ENCODE peak calls at places on chromosome 2, in nine cellular contexts. One of them, this sample, is unnamed.

GRCh38 chr2:236755278-236755840 is 185.7 kb downstream of the ACKR3 start:
- DNase-seq in ELF-1: no peak
- DNase-seq in RCC 7860: no peak
- DNase-seq in PC-3: no peak
- DNase-seq in kidney glomerular epithelial cell: no peak
- DNase-seq in AG09319: no peak
- DNase-seq in left lung: no peak
- DNase-seq in T follicular helper cell: no peak
- DNase-seq in glutamatergic neuron: no peak
- DNase-seq in this sample: no peak

GRCh38 chr2:67032091-67032490 is 365.0 kb upstream of the ETAA1 start:
- DNase-seq in ELF-1: no peak
- DNase-seq in RCC 7860: no peak
- DNase-seq in PC-3: no peak
- DNase-seq in kidney glomerular epithelial cell: no peak
- DNase-seq in AG09319: no peak
- DNase-seq in left lung: no peak
- DNase-seq in T follicular helper cell: no peak
- DNase-seq in glutamatergic neuron: no peak
- DNase-seq in this sample: no peak

GRCh38 chr2:139099721-139100120 is 319.5 kb upstream of the NXPH2 start:
- DNase-seq in ELF-1: no peak
- DNase-seq in RCC 7860: no peak
- DNase-seq in PC-3: no peak
- DNase-seq in kidney glomerular epithelial cell: peak
- DNase-seq in AG09319: no peak
- DNase-seq in left lung: no peak
- DNase-seq in T follicular helper cell: no peak
- DNase-seq in glutamatergic neuron: no peak
- DNase-seq in this sample: no peak

GRCh38 chr2:118056165-118056534 is 32.1 kb upstream of the INSIG2 start:
- DNase-seq in ELF-1: no peak
- DNase-seq in RCC 7860: no peak
- DNase-seq in PC-3: no peak
- DNase-seq in kidney glomerular epithelial cell: no peak
- DNase-seq in AG09319: no peak
- DNase-seq in left lung: no peak
- DNase-seq in T follicular helper cell: no peak
- DNase-seq in glutamatergic neuron: no peak
- DNase-seq in this sample: no peak

GRCh38 chr2:26401739-26402541 is at the start of gene DRC1:
- DNase-seq in ELF-1: peak
- DNase-seq in RCC 7860: no peak
- DNase-seq in PC-3: no peak
- DNase-seq in kidney glomerular epithelial cell: peak
- DNase-seq in AG09319: peak
- DNase-seq in left lung: peak
- DNase-seq in T follicular helper cell: no peak
- DNase-seq in glutamatergic neuron: peak
- DNase-seq in this sample: no peak

GRCh38 chr2:116094196-116094595 is 1651.8 kb downstream of the DPP10 start:
- DNase-seq in ELF-1: peak
- DNase-seq in RCC 7860: no peak
- DNase-seq in PC-3: no peak
- DNase-seq in kidney glomerular epithelial cell: no peak
- DNase-seq in AG09319: no peak
- DNase-seq in left lung: peak
- DNase-seq in T follicular helper cell: no peak
- DNase-seq in glutamatergic neuron: no peak
- DNase-seq in this sample: no peak

GRCh38 chr2:1811971-1812350 is 67.6 kb upstream of the PXDN start:
- DNase-seq in ELF-1: no peak
- DNase-seq in RCC 7860: no peak
- DNase-seq in PC-3: no peak
- DNase-seq in kidney glomerular epithelial cell: no peak
- DNase-seq in AG09319: no peak
- DNase-seq in left lung: no peak
- DNase-seq in T follicular helper cell: no peak
- DNase-seq in glutamatergic neuron: no peak
- DNase-seq in this sample: no peak

GRCh38 chr2:160338891-160339290 is 138.8 kb upstream of the ITGB6 start:
- DNase-seq in ELF-1: peak
- DNase-seq in RCC 7860: no peak
- DNase-seq in PC-3: no peak
- DNase-seq in kidney glomerular epithelial cell: no peak
- DNase-seq in AG09319: no peak
- DNase-seq in left lung: no peak
- DNase-seq in T follicular helper cell: no peak
- DNase-seq in glutamatergic neuron: peak
- DNase-seq in this sample: no peak